ENCODE peak calls at places on chromosomes 16 and 17, in nine cellular contexts. A is non-pigmented ciliary epithelial cell; V is activated T-helper 9 cell treated with anti-CD3 and anti-CD28 coated beads, Interleukin-2, amount 50 U/mL, for 16 hours; H is amniotic stem cell; N is uterus; B is substantia nigra; P is activated gamma-delta T cell treated with anti-CD3 and anti-CD28 coated beads, Interleukin-2, amount 50 U/mL, for 16 hours; M is progenitor cell of endocrine pancreas; O is T1000. T is an unnamed sample.

GRCh38 chr17:80774643-80775281 is 216.9 kb upstream of the CHMP6 start:
- DNase-seq in A (no peak), V (no peak), H (no peak), N (no peak), B (no peak), P (no peak), M (no peak), O (no peak), T (no peak)

GRCh38 chr17:45342306-45342705 is 25.5 kb upstream of the MAP3K14 start:
- DNase-seq in A (no peak), V (no peak), H (no peak), N (no peak), B (no peak), P (no peak), M (no peak), O (no peak), T (no peak)

GRCh38 chr17:67558740-67559380 is 158.9 kb upstream of the NOL11 start:
- DNase-seq in A (no peak), V (no peak), H (no peak), N (no peak), B (no peak), P (no peak), M (no peak), O (no peak), T (no peak)

GRCh38 chr16:48282636-48283263 is 35.4 kb upstream of the ABCC11 start:
- DNase-seq in A (no peak), V (no peak), H (no peak), N (no peak), B (no peak), P (no peak), M (no peak), O (no peak), T (no peak)

GRCh38 chr17:40341808-40342574 is 22.5 kb downstream of the GJD3 start:
- DNase-seq in A (no peak), V (no peak), H (no peak), N (peak), B (peak), P (no peak), M (peak), O (no peak), T (peak)

GRCh38 chr16:48635199-48635718 is 25.3 kb upstream of the N4BP1 start:
- DNase-seq in A (no peak), V (no peak), H (no peak), N (no peak), B (no peak), P (no peak), M (no peak), O (no peak), T (no peak)

GRCh38 chr17:45247429-45248131 is 14.3 kb downstream of the SPATA32 start:
- DNase-seq in A (no peak), V (peak), H (peak), N (peak), B (no peak), P (peak), M (peak), O (peak), T (peak)

GRCh38 chr17:19263621-19264010 is 26.4 kb downstream of the EPN2 start:
- DNase-seq in A (no peak), V (no peak), H (peak), N (no peak), B (no peak), P (no peak), M (no peak), O (peak), T (no peak)

GRCh38 chr17:36750316-36750885 is 149.0 kb downstream of the MRM1 start:
- DNase-seq in A (no peak), V (no peak), H (no peak), N (no peak), B (no peak), P (no peak), M (no peak), O (no peak), T (no peak)

GRCh38 chr17:75918112-75918445 is 13.4 kb upstream of the MRPL38 start:
- DNase-seq in A (no peak), V (no peak), H (no peak), N (no peak), B (no peak), P (no peak), M (no peak), O (no peak), T (no peak)

GRCh38 chr16:61814716-61815347 is 221.4 kb downstream of the CDH8 start:
- DNase-seq in A (no peak), V (no peak), H (no peak), N (no peak), B (no peak), P (no peak), M (no peak), O (no peak), T (no peak)

GRCh38 chr17:30717290-30718098 is 107.0 kb downstream of the CRLF3 start:
- DNase-seq in A (no peak), V (no peak), H (no peak), N (no peak), B (no peak), P (no peak), M (no peak), O (no peak), T (no peak)

GRCh38 chr16:16010194-16010593 is 60.8 kb downstream of the ABCC1 start:
- DNase-seq in A (no peak), V (no peak), H (no peak), N (no peak), B (no peak), P (no peak), M (no peak), O (no peak), T (no peak)

GRCh38 chr17:81440511-81441244 is 45.4 kb downstream of the BAHCC1 start:
- DNase-seq in A (no peak), V (no peak), H (no peak), N (no peak), B (no peak), P (no peak), M (peak), O (no peak), T (no peak)

GRCh38 chr17:52106070-52106469 is 52.4 kb downstream of the CA10 start:
- DNase-seq in A (no peak), V (no peak), H (no peak), N (no peak), B (no peak), P (no peak), M (no peak), O (no peak), T (no peak)

GRCh38 chr16:47008174-47008573 is 34.7 kb upstream of the DNAJA2 start:
- DNase-seq in A (peak), V (no peak), H (no peak), N (no peak), B (no peak), P (no peak), M (no peak), O (no peak), T (no peak)

GRCh38 chr16:15907863-15908478 is 19.6 kb upstream of the CEP20 start:
- DNase-seq in A (no peak), V (no peak), H (no peak), N (no peak), B (no peak), P (no peak), M (no peak), O (peak), T (no peak)

GRCh38 chr16:16042076-16042475 is 92.7 kb downstream of the ABCC1 start:
- DNase-seq in A (peak), V (no peak), H (peak), N (no peak), B (no peak), P (no peak), M (no peak), O (no peak), T (no peak)

GRCh38 chr16:67052399-67052798 is 23.4 kb downstream of the CBFB start:
- DNase-seq in A (no peak), V (no peak), H (no peak), N (no peak), B (no peak), P (no peak), M (no peak), O (no peak), T (no peak)

GRCh38 chr17:4536259-4536741 is 18.9 kb downstream of the MYBBP1A start:
- DNase-seq in A (no peak), V (no peak), H (no peak), N (peak), B (peak), P (no peak), M (no peak), O (no peak), T (no peak)

GRCh38 chr17:27577884-27578717 is 52.9 kb upstream of the LGALS9 start:
- DNase-seq in A (no peak), V (no peak), H (no peak), N (peak), B (no peak), P (no peak), M (no peak), O (no peak), T (no peak)

GRCh38 chr16:85213926-85214294 is 101.6 kb upstream of the CIBAR2 start:
- DNase-seq in A (no peak), V (no peak), H (no peak), N (no peak), B (no peak), P (no peak), M (no peak), O (no peak), T (no peak)

GRCh38 chr17:27572665-27573064 is 58.3 kb upstream of the LGALS9 start:
- DNase-seq in A (no peak), V (peak), H (no peak), N (no peak), B (no peak), P (peak), M (no peak), O (peak), T (no peak)

GRCh38 chr17:46764709-46765401 is 53.6 kb downstream of the WNT3 start:
- DNase-seq in A (peak), V (no peak), H (no peak), N (no peak), B (peak), P (no peak), M (no peak), O (peak), T (no peak)

GRCh38 chr17:21275047-21275578 is 9.4 kb upstream of the MAP2K3 start:
- DNase-seq in A (no peak), V (no peak), H (no peak), N (no peak), B (no peak), P (no peak), M (no peak), O (no peak), T (no peak)

GRCh38 chr17:35605753-35606152 is 18.6 kb downstream of the AP2B1 start:
- DNase-seq in A (no peak), V (no peak), H (no peak), N (no peak), B (no peak), P (no peak), M (no peak), O (no peak), T (no peak)

T was measured in natural killer cell.